ENCODE peak calls at places on chromosomes 6 and 20, in ten cellular contexts. One of them, this sample, is unnamed.
A peak's percentile ranks its signal among the peaks of the same experiment; 100 is the strongest.

GRCh38 chr6:36757206-36757605 is 59.6 kb downstream of the RAB44 start:
- DNase-seq in OCI-LY7: peak; percentile 90
- DNase-seq in prostate gland: no peak
- DNase-seq in lower lobe of right lung: no peak
- DNase-seq in hepatocyte: no peak
- DNase-seq in neural progenitor cell: no peak
- DNase-seq in left ventricle myocardium inferior: no peak
- DNase-seq in psoas muscle: no peak
- DNase-seq in adrenal gland: no peak
- DNase-seq in Peyer's patch: no peak
- DNase-seq in this sample: no peak

GRCh38 chr6:134245041-134245440 is 72.9 kb downstream of the SGK1 start:
- DNase-seq in OCI-LY7: no peak
- DNase-seq in prostate gland: no peak
- DNase-seq in lower lobe of right lung: no peak
- DNase-seq in hepatocyte: peak; percentile 18
- DNase-seq in neural progenitor cell: no peak
- DNase-seq in left ventricle myocardium inferior: no peak
- DNase-seq in psoas muscle: no peak
- DNase-seq in adrenal gland: no peak
- DNase-seq in Peyer's patch: no peak
- DNase-seq in this sample: no peak

GRCh38 chr6:137348777-137349176 is 129.6 kb upstream of the IFNGR1 start:
- DNase-seq in OCI-LY7: no peak
- DNase-seq in prostate gland: no peak
- DNase-seq in lower lobe of right lung: no peak
- DNase-seq in hepatocyte: no peak
- DNase-seq in neural progenitor cell: no peak
- DNase-seq in left ventricle myocardium inferior: no peak
- DNase-seq in psoas muscle: no peak
- DNase-seq in adrenal gland: no peak
- DNase-seq in Peyer's patch: no peak
- DNase-seq in this sample: no peak

GRCh38 chr20:19746396-19746795 is 11.7 kb upstream of the RIN2 start:
- DNase-seq in OCI-LY7: no peak
- DNase-seq in prostate gland: no peak
- DNase-seq in lower lobe of right lung: no peak
- DNase-seq in hepatocyte: no peak
- DNase-seq in neural progenitor cell: no peak
- DNase-seq in left ventricle myocardium inferior: no peak
- DNase-seq in psoas muscle: no peak
- DNase-seq in adrenal gland: no peak
- DNase-seq in Peyer's patch: no peak
- DNase-seq in this sample: no peak

GRCh38 chr20:56893206-56893605 is 264.1 kb downstream of the TFAP2C start:
- DNase-seq in OCI-LY7: peak; percentile 56
- DNase-seq in prostate gland: no peak
- DNase-seq in lower lobe of right lung: no peak
- DNase-seq in hepatocyte: peak; percentile 23
- DNase-seq in neural progenitor cell: peak; percentile 47
- DNase-seq in left ventricle myocardium inferior: no peak
- DNase-seq in psoas muscle: no peak
- DNase-seq in adrenal gland: no peak
- DNase-seq in Peyer's patch: no peak
- DNase-seq in this sample: no peak

GRCh38 chr20:10626896-10627295 is 46.9 kb downstream of the JAG1 start:
- DNase-seq in OCI-LY7: no peak
- DNase-seq in prostate gland: no peak
- DNase-seq in lower lobe of right lung: no peak
- DNase-seq in hepatocyte: no peak
- DNase-seq in neural progenitor cell: no peak
- DNase-seq in left ventricle myocardium inferior: no peak
- DNase-seq in psoas muscle: no peak
- DNase-seq in adrenal gland: no peak
- DNase-seq in Peyer's patch: no peak
- DNase-seq in this sample: no peak

GRCh38 chr6:151443449-151443848 is 8.5 kb downstream of the RMND1 start:
- DNase-seq in OCI-LY7: no peak
- DNase-seq in prostate gland: no peak
- DNase-seq in lower lobe of right lung: no peak
- DNase-seq in hepatocyte: no peak
- DNase-seq in neural progenitor cell: no peak
- DNase-seq in left ventricle myocardium inferior: no peak
- DNase-seq in psoas muscle: no peak
- DNase-seq in adrenal gland: no peak
- DNase-seq in Peyer's patch: no peak
- DNase-seq in this sample: no peak

GRCh38 chr20:18056174-18057105 is 1.3 kb downstream of the OVOL2 start:
- DNase-seq in OCI-LY7: no peak
- DNase-seq in prostate gland: no peak
- DNase-seq in lower lobe of right lung: peak; percentile 61
- DNase-seq in hepatocyte: peak; percentile 57
- DNase-seq in neural progenitor cell: peak; percentile 70
- DNase-seq in left ventricle myocardium inferior: no peak
- DNase-seq in psoas muscle: no peak
- DNase-seq in adrenal gland: no peak
- DNase-seq in Peyer's patch: peak; percentile 88
- DNase-seq in this sample: no peak

GRCh38 chr20:52150440-52151258 is 40.9 kb downstream of the ZFP64 start:
- DNase-seq in OCI-LY7: peak; percentile 51
- DNase-seq in prostate gland: peak; percentile 10
- DNase-seq in lower lobe of right lung: no peak
- DNase-seq in hepatocyte: peak; percentile 55
- DNase-seq in neural progenitor cell: peak; percentile 54
- DNase-seq in left ventricle myocardium inferior: no peak
- DNase-seq in psoas muscle: no peak
- DNase-seq in adrenal gland: peak; percentile 47
- DNase-seq in Peyer's patch: no peak
- DNase-seq in this sample: no peak

GRCh38 chr6:104953410-104953953 is 3.4 kb upstream of the LIN28B start:
- DNase-seq in OCI-LY7: no peak
- DNase-seq in prostate gland: no peak
- DNase-seq in lower lobe of right lung: no peak
- DNase-seq in hepatocyte: peak; percentile 19
- DNase-seq in neural progenitor cell: peak; percentile 91
- DNase-seq in left ventricle myocardium inferior: no peak
- DNase-seq in psoas muscle: no peak
- DNase-seq in adrenal gland: no peak
- DNase-seq in Peyer's patch: no peak
- DNase-seq in this sample: no peak

GRCh38 chr6:885051-885590 is 192.2 kb upstream of the EXOC2 start:
- DNase-seq in OCI-LY7: no peak
- DNase-seq in prostate gland: no peak
- DNase-seq in lower lobe of right lung: no peak
- DNase-seq in hepatocyte: no peak
- DNase-seq in neural progenitor cell: no peak
- DNase-seq in left ventricle myocardium inferior: no peak
- DNase-seq in psoas muscle: no peak
- DNase-seq in adrenal gland: no peak
- DNase-seq in Peyer's patch: no peak
- DNase-seq in this sample: no peak

GRCh38 chr6:115120394-115120793 is 777.6 kb upstream of the HS3ST5 start:
- DNase-seq in OCI-LY7: no peak
- DNase-seq in prostate gland: no peak
- DNase-seq in lower lobe of right lung: no peak
- DNase-seq in hepatocyte: no peak
- DNase-seq in neural progenitor cell: no peak
- DNase-seq in left ventricle myocardium inferior: no peak
- DNase-seq in psoas muscle: no peak
- DNase-seq in adrenal gland: no peak
- DNase-seq in Peyer's patch: no peak
- DNase-seq in this sample: no peak

GRCh38 chr6:64037421-64037820 is 401.8 kb downstream of the PHF3 start:
- DNase-seq in OCI-LY7: no peak
- DNase-seq in prostate gland: no peak
- DNase-seq in lower lobe of right lung: no peak
- DNase-seq in hepatocyte: no peak
- DNase-seq in neural progenitor cell: no peak
- DNase-seq in left ventricle myocardium inferior: no peak
- DNase-seq in psoas muscle: no peak
- DNase-seq in adrenal gland: no peak
- DNase-seq in Peyer's patch: no peak
- DNase-seq in this sample: no peak

GRCh38 chr20:63686492-63687321 is 9.7 kb upstream of the TNFRSF6B start:
- DNase-seq in OCI-LY7: no peak
- DNase-seq in prostate gland: no peak
- DNase-seq in lower lobe of right lung: peak; percentile 78
- DNase-seq in hepatocyte: peak; percentile 60
- DNase-seq in neural progenitor cell: peak; percentile 31
- DNase-seq in left ventricle myocardium inferior: peak; percentile 78
- DNase-seq in psoas muscle: peak; percentile 87
- DNase-seq in adrenal gland: peak; percentile 79
- DNase-seq in Peyer's patch: peak; percentile 73
- DNase-seq in this sample: peak; percentile 62

GRCh38 chr6:19465760-19466159 is 371.4 kb upstream of the ID4 start:
- DNase-seq in OCI-LY7: no peak
- DNase-seq in prostate gland: peak; percentile 50
- DNase-seq in lower lobe of right lung: no peak
- DNase-seq in hepatocyte: no peak
- DNase-seq in neural progenitor cell: no peak
- DNase-seq in left ventricle myocardium inferior: no peak
- DNase-seq in psoas muscle: no peak
- DNase-seq in adrenal gland: no peak
- DNase-seq in Peyer's patch: no peak
- DNase-seq in this sample: no peak

DNA sequence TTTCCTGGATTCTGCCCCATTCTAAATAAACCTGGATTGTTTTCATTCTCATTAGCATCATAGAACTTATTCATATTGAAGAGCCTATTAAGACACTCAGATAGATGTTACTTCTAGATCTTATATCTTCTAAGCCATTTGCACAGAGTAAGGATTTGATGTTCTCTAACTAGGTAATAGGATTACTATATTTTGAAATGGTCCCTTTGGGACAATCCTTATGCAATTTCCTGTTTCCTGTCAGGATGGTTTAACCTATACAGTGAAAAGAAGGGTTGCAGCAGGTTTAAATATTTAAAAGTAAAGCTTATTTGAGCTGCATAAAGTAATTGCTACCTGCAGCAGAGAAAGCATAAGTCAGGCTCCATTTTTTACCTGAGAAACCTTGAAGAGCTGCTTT is 860.1 kb downstream of the TFAP2A start:
- DNase-seq in OCI-LY7: no peak
- DNase-seq in prostate gland: no peak
- DNase-seq in lower lobe of right lung: no peak
- DNase-seq in hepatocyte: no peak
- DNase-seq in neural progenitor cell: no peak
- DNase-seq in left ventricle myocardium inferior: no peak
- DNase-seq in psoas muscle: no peak
- DNase-seq in adrenal gland: no peak
- DNase-seq in Peyer's patch: no peak
- DNase-seq in this sample: no peak
- H3K9me3 ChIP-seq in OCI-LY7: peaks cover 4% of the 10 kb centered on the region
- H3K9me3 ChIP-seq in prostate gland: no peaks in the 10 kb centered on the region
- H3K9me3 ChIP-seq in lower lobe of right lung: peaks cover 6% of the 10 kb centered on the region
- H3K9me3 ChIP-seq in hepatocyte: no peaks in the 10 kb centered on the region
- H3K9me3 ChIP-seq in neural progenitor cell: no peaks in the 10 kb centered on the region
- H3K9me3 ChIP-seq in left ventricle myocardium inferior: peaks cover 41% of the 10 kb centered on the region
- H3K9me3 ChIP-seq in psoas muscle: no peaks in the 10 kb centered on the region
- H3K9me3 ChIP-seq in adrenal gland: no peaks in the 10 kb centered on the region
- H3K9me3 ChIP-seq in Peyer's patch: no peaks in the 10 kb centered on the region
- H3K9me3 ChIP-seq in this sample: no peaks in the 10 kb centered on the region

GRCh38 chr20:38175221-38176030 is 10.4 kb upstream of the TGM2 start:
- DNase-seq in OCI-LY7: no peak
- DNase-seq in prostate gland: no peak
- DNase-seq in lower lobe of right lung: no peak
- DNase-seq in hepatocyte: no peak
- DNase-seq in neural progenitor cell: peak; percentile 62
- DNase-seq in left ventricle myocardium inferior: no peak
- DNase-seq in psoas muscle: no peak
- DNase-seq in adrenal gland: no peak
- DNase-seq in Peyer's patch: no peak
- DNase-seq in this sample: no peak
- TF ChIP-seq CTCF in OCI-LY7: peak; percentile 13
- TF ChIP-seq CTCF in prostate gland: no peak
- TF ChIP-seq CTCF in lower lobe of right lung: no peak
- TF ChIP-seq CTCF in hepatocyte: no peak
- TF ChIP-seq CTCF in neural progenitor cell: peak; percentile 27
- TF ChIP-seq CTCF in left ventricle myocardium inferior: no peak
- TF ChIP-seq CTCF in psoas muscle: no peak
- TF ChIP-seq CTCF in adrenal gland: no peak
- TF ChIP-seq CTCF in Peyer's patch: no peak
- TF ChIP-seq CTCF in this sample: no peak

DNA sequence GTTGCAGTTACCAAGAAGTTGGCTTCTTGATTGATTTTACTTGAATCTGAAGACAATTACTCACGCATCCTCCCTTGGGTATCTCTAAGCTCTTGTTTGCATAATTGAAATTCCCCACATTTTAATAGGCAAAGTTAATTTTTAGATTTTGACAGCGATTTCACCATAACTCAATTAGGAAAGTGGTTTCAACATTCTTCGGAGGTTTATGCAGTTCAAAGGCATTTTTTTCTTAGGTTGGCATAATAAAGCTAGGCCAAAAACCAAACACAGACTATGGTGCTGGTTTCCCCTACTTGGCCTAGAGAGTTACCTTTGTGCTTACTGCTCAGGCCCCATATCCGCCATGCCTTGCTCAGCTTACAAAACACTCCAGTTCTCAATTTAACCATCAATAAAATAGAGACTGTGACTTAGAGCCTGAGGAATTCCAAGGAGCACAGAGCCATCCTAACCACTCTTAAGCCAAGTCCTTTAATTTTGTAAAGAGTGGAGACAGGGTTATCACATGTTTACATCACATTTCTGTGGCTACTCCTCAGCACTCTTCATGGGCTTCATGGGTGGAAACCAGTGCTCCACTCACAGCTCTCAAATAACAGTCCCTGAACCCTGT is 32.1 kb downstream of the LAMA4 start:
- DNase-seq in OCI-LY7: no peak
- DNase-seq in prostate gland: no peak
- DNase-seq in lower lobe of right lung: no peak
- DNase-seq in hepatocyte: no peak
- DNase-seq in neural progenitor cell: no peak
- DNase-seq in left ventricle myocardium inferior: no peak
- DNase-seq in psoas muscle: no peak
- DNase-seq in adrenal gland: no peak
- DNase-seq in Peyer's patch: no peak
- DNase-seq in this sample: no peak
- H3K4me1 ChIP-seq in OCI-LY7: no peaks in the 10 kb centered on the region
- H3K4me1 ChIP-seq in prostate gland: no peaks in the 10 kb centered on the region
- H3K4me1 ChIP-seq in lower lobe of right lung: peaks cover 36% of the 10 kb centered on the region
- H3K4me1 ChIP-seq in hepatocyte: peaks cover 4% of the 10 kb centered on the region
- H3K4me1 ChIP-seq in neural progenitor cell: no peaks in the 10 kb centered on the region
- H3K4me1 ChIP-seq in left ventricle myocardium inferior: peaks cover 97% of the 10 kb centered on the region
- H3K4me1 ChIP-seq in psoas muscle: peaks cover 3% of the 10 kb centered on the region
- H3K4me1 ChIP-seq in adrenal gland: peaks cover 7% of the 10 kb centered on the region
- H3K4me1 ChIP-seq in Peyer's patch: peaks cover 5% of the 10 kb centered on the region
- H3K4me1 ChIP-seq in this sample: peaks cover 12% of the 10 kb centered on the region

DNA sequence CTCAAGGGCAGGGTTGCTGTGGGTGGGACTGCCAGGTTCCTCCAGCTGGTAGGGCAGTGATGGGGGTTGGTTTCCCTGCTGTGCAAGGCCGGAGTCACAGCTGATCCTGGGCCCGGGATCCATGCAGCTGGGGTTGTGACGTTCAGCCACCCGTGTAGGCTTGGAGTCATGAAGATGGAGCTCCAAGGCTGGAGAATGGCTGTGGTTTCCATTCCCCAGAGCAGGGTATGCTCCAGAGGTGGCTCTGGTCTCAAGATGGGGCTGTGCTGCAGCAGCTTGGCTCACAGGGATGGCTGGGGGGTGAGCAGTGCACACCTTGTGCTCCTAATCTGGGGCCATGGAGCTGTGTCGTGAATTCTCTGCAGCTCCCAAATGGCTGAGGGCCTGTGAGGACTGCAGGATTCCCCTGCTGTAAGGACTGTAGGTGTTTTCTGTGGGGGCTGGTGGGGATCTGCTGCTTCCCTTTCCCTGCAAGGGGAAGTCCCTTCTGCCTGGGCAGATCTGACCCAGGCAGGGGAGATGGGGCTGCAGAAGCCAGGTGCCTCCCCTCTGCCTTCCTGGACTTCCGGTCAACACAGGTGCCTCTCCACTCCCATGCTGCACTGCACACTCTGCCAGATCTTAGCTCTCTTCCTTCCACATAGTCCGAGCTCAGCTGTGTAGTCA is 15.9 kb downstream of the KIF25 start:
- DNase-seq in OCI-LY7: no peak
- DNase-seq in prostate gland: no peak
- DNase-seq in lower lobe of right lung: peak; percentile 20
- DNase-seq in hepatocyte: no peak
- DNase-seq in neural progenitor cell: no peak
- DNase-seq in left ventricle myocardium inferior: no peak
- DNase-seq in psoas muscle: no peak
- DNase-seq in adrenal gland: no peak
- DNase-seq in Peyer's patch: no peak
- DNase-seq in this sample: no peak
- H3K9me3 ChIP-seq in OCI-LY7: peaks cover 17% of the 10 kb centered on the region
- H3K9me3 ChIP-seq in prostate gland: no peaks in the 10 kb centered on the region
- H3K9me3 ChIP-seq in lower lobe of right lung: peaks cover 27% of the 10 kb centered on the region
- H3K9me3 ChIP-seq in hepatocyte: peaks cover 11% of the 10 kb centered on the region
- H3K9me3 ChIP-seq in neural progenitor cell: peaks cover 16% of the 10 kb centered on the region
- H3K9me3 ChIP-seq in left ventricle myocardium inferior: peaks cover 28% of the 10 kb centered on the region
- H3K9me3 ChIP-seq in psoas muscle: peaks cover 29% of the 10 kb centered on the region
- H3K9me3 ChIP-seq in adrenal gland: peaks cover 8% of the 10 kb centered on the region
- H3K9me3 ChIP-seq in Peyer's patch: no peaks in the 10 kb centered on the region
- H3K9me3 ChIP-seq in this sample: no peaks in the 10 kb centered on the region